ENCODE peak calls at places on chromosomes 12 and 14, in four cellular contexts. X, W, C and D are unnamed samples.

GRCh38 chr14:90630407-90630806 is 185.8 kb downstream of the TTC7B start:
- DNase-seq in W (no peak), C (peak; percentile 38), X (no peak), D (no peak)

GRCh38 chr14:79260406-79260805 is 950.9 kb downstream of the DIO2 start:
- DNase-seq in W (no peak), C (no peak), X (no peak), D (no peak)

GRCh38 chr12:57239587-57240068 is 10.1 kb downstream of the SHMT2 start:
- DNase-seq in X (no peak), W (no peak), C (no peak), D (no peak)

GRCh38 chr12:52036587-52037171 is 14.6 kb upstream of the NR4A1 start:
- DNase-seq in C (peak; percentile 77), X (peak; percentile 91), W (peak; percentile 82), D (peak; percentile 90)

GRCh38 chr12:47139010-47139681 is 59.4 kb upstream of the AMIGO2 start:
- DNase-seq in W (no peak), C (no peak), X (no peak), D (no peak)

GRCh38 chr14:79017561-79017960 is 847.4 kb downstream of the NRXN3 start:
- DNase-seq in X (no peak), W (no peak), C (no peak), D (no peak)

GRCh38 chr14:60771117-60771516 is 36.6 kb downstream of the MNAT1 start:
- DNase-seq in X (no peak), W (no peak), C (no peak), D (no peak)

GRCh38 chr12:17286874-17287273 is 680.9 kb upstream of the LMO3 start:
- DNase-seq in X (no peak), C (no peak), W (no peak), D (no peak)

GRCh38 chr14:106845286-106846087 is 1319.1 kb downstream of the TMEM121 start:
- DNase-seq in C (no peak), X (no peak), W (no peak), D (peak; percentile 89)

GRCh38 chr12:131102493-131102931 is 148.8 kb downstream of the ADGRD1 start:
- DNase-seq in W (no peak), C (no peak), X (no peak), D (no peak)

GRCh38 chr12:100248886-100249285 is 18.0 kb downstream of the DEPDC4 start:
- DNase-seq in W (no peak), C (no peak), X (no peak), D (no peak)

GRCh38 chr12:91685917-91686316 is 459.7 kb downstream of the BTG1 start:
- DNase-seq in C (peak; percentile 89), X (no peak), W (no peak), D (no peak)

GRCh38 chr12:24109381-24110039 is 160.0 kb upstream of the SOX5 start:
- DNase-seq in C (peak; percentile 40), W (no peak), X (no peak), D (no peak)

GRCh38 chr12:46647034-46647433 is 178.8 kb downstream of the SLC38A4 start:
- DNase-seq in W (no peak), C (no peak), X (no peak), D (no peak)

GRCh38 chr14:70707138-70708038 is 65.7 kb downstream of the TTC9 start:
- DNase-seq in W (no peak), X (no peak), C (peak; percentile 96), D (no peak)

GRCh38 chr12:47004634-47005033 is 74.8 kb upstream of the PCED1B start:
- DNase-seq in C (no peak), X (no peak), W (no peak), D (no peak)

GRCh38 chr12:50926415-50926814 is 25.9 kb upstream of the HIGD1C start:
- DNase-seq in W (no peak), X (no peak), C (no peak), D (no peak)

GRCh38 chr12:67911789-67912188 is 77.5 kb upstream of the IFNG-AS1 start:
- DNase-seq in C (no peak), X (no peak), W (no peak), D (no peak)

GRCh38 chr14:61304678-61305077 is 16.7 kb upstream of the PRKCH start:
- DNase-seq in W (no peak), X (no peak), C (no peak), D (no peak)

GRCh38 chr14:104639481-104639880 is 34.9 kb upstream of the TMEM179 start:
- DNase-seq in X (no peak), W (no peak), C (no peak), D (no peak)

GRCh38 chr12:68609955-68610434 is 704 bp upstream of the RAP1B start:
- DNase-seq in W (no peak), X (no peak), C (no peak), D (no peak)

GRCh38 chr12:49413796-49414195 is 46.5 kb downstream of the SPATS2 start:
- DNase-seq in C (peak; percentile 63), X (no peak), W (no peak), D (no peak)

GRCh38 chr14:99215277-99215676 is 56.7 kb downstream of the BCL11B start:
- DNase-seq in X (no peak), C (peak; percentile 25), W (peak; percentile 15), D (no peak)

GRCh38 chr14:49853572-49854375 is 1.2 kb upstream of the NEMF start:
- DNase-seq in C (peak; percentile 88), X (peak; percentile 62), W (peak; percentile 47), D (peak; percentile 83)

GRCh38 chr14:71056168-71056567 is 148.9 kb downstream of the PCNX1 start:
- DNase-seq in X (no peak), W (no peak), C (no peak), D (no peak)

GRCh38 chr12:95918194-95918993 is 24.0 kb downstream of the CCDC38 start:
- DNase-seq in X (no peak), C (peak; percentile 65), W (no peak), D (no peak)

GRCh38 chr14:93788307-93788556 is at the start of gene PRIMA1:
- DNase-seq in C (no peak), W (no peak), X (no peak), D (no peak)

GRCh38 chr14:99958380-99958779 is 106.8 kb upstream of the EVL start:
- DNase-seq in X (no peak), C (no peak), W (no peak), D (no peak)

GRCh38 chr12:95088339-95088738 is 14.9 kb upstream of the NR2C1 start:
- DNase-seq in X (no peak), W (no peak), C (no peak), D (no peak)

GRCh38 chr12:62919827-62920226 is 15.1 kb downstream of the PPM1H start:
- DNase-seq in X (no peak), C (no peak), W (peak; percentile 2), D (no peak)

GRCh38 chr14:38958589-38958988 is 144.4 kb downstream of the SEC23A start:
- DNase-seq in C (no peak), W (no peak), X (no peak), D (no peak)

GRCh38 chr14:101018561-101019290 is 115.2 kb upstream of the RTL1 start:
- DNase-seq in C (no peak), W (no peak), X (no peak), D (no peak)

GRCh38 chr14:95460647-95461478 is 55.6 kb downstream of the SYNE3 start:
- DNase-seq in W (peak; percentile 53), C (peak; percentile 96), X (no peak), D (no peak)

GRCh38 chr12:21529456-21529855 is 3.4 kb downstream of the SPX start:
- DNase-seq in X (no peak), C (no peak), W (no peak), D (no peak)